ENCODE peak calls at places on chromosomes 11 and 22, in six cellular contexts. P, B, U, Z, N and H are unnamed samples.
A peak's percentile ranks its signal among the peaks of the same experiment; 100 is the strongest.

GRCh38 chr11:19952101-19952605 is 208.1 kb downstream of the DBX1 start:
- DNase-seq in P (no peak), B (no peak), U (no peak), Z (peak; percentile 60), N (no peak), H (no peak)

GRCh38 chr11:46047520-46047919 is 73.7 kb downstream of the PHF21A start:
- DNase-seq in P (no peak), B (no peak), U (no peak), Z (no peak), N (no peak), H (no peak)

GRCh38 chr11:398826-399225 is 4.8 kb downstream of the PKP3 start:
- DNase-seq in P (no peak), B (no peak), U (no peak), Z (peak; percentile 56), N (no peak), H (no peak)

GRCh38 chr11:97990162-97990920 is 1030.4 kb upstream of the CNTN5 start:
- DNase-seq in P (no peak), B (no peak), U (no peak), Z (no peak), N (no peak), H (no peak)

GRCh38 chr11:112977620-112978212 is 16.5 kb downstream of the NCAM1 start:
- DNase-seq in P (peak; percentile 36), B (peak; percentile 18), U (peak; percentile 13), Z (no peak), N (no peak), H (no peak)

GRCh38 chr11:43567396-43567975 is 113.1 kb upstream of the HSD17B12 start:
- DNase-seq in P (no peak), B (no peak), U (peak; percentile 56), Z (peak; percentile 58), N (no peak), H (no peak)

GRCh38 chr11:20762112-20762511 is 92.7 kb downstream of the NELL1 start:
- DNase-seq in P (no peak), B (no peak), U (no peak), Z (no peak), N (no peak), H (no peak)

GRCh38 chr22:31615940-31616314 is 46.1 kb downstream of the PISD start:
- DNase-seq in P (no peak), B (no peak), U (no peak), Z (no peak), N (no peak), H (no peak)

GRCh38 chr11:8699903-8700302 is 17.3 kb downstream of the RPL27A start:
- DNase-seq in P (no peak), B (no peak), U (peak; percentile 55), Z (no peak), N (no peak), H (no peak)

GRCh38 chr11:95585071-95585751 is 204.4 kb downstream of the FAM76B start:
- DNase-seq in P (no peak), B (no peak), U (peak; percentile 88), Z (no peak), N (no peak), H (no peak)

GRCh38 chr22:27318516-27318915 is 483.0 kb downstream of the MN1 start:
- DNase-seq in P (peak; percentile 59), B (no peak), U (peak; percentile 44), Z (no peak), N (no peak), H (no peak)

GRCh38 chr11:133650082-133650481 is 117.8 kb upstream of the OPCML start:
- DNase-seq in P (no peak), B (no peak), U (no peak), Z (no peak), N (no peak), H (no peak)

GRCh38 chr11:133649059-133649458 is 116.8 kb upstream of the OPCML start:
- DNase-seq in P (no peak), B (no peak), U (no peak), Z (no peak), N (no peak), H (no peak)
- H3K27ac ChIP-seq in P (no peak overlapping the region), B (no peak overlapping the region), U (no peak overlapping the region), Z (no peak overlapping the region), N (no peak overlapping the region), H (no peak overlapping the region)

DNA sequence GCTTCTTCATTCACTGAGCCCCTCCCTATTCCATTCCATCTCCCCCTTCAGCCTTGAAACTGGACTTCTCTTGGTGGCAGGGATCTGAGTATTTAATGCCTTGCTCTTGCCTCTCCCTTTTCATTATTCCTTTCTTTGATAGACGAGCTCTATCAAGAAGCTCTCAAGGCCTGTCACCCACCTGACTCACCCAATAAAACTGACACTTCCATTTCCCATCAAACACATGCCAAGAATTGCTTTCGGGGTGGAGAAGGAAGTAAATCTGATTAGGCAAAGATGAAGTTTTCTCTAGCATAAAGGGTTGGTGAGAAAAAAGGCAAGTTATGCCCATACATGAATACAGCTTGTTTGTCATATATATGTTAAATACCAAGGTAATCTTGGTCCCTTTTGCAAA is 34.9 kb upstream of the MYEOV start:
- DNase-seq in P (no peak), B (no peak), U (no peak), Z (peak; percentile 24), N (no peak), H (no peak)
- TF ChIP-seq POLR2A in P (no peak), B (no peak), U (no peak), Z (no peak), N (no peak), H (no peak)

GRCh38 chr11:67371549-67372231 is 1.7 kb downstream of the CLCF1 start:
- DNase-seq in P (peak; percentile 53), B (no peak), U (peak; percentile 52), Z (peak; percentile 74), N (no peak), H (no peak)

GRCh38 chr11:67369275-67369674 is 4.1 kb downstream of the CLCF1 start:
- DNase-seq in P (no peak), B (no peak), U (no peak), Z (no peak), N (no peak), H (no peak)

GRCh38 chr11:67369801-67370284 is 3.6 kb downstream of the CLCF1 start:
- DNase-seq in P (peak; percentile 63), B (no peak), U (peak; percentile 71), Z (no peak), N (no peak), H (no peak)

GRCh38 chr11:67371199-67371548 is 2.2 kb downstream of the CLCF1 start:
- DNase-seq in P (no peak), B (no peak), U (no peak), Z (no peak), N (no peak), H (no peak)

GRCh38 chr11:67370351-67371076 is 2.9 kb downstream of the CLCF1 start:
- DNase-seq in P (peak; percentile 21), B (no peak), U (peak; percentile 87), Z (no peak), N (no peak), H (no peak)
- H3K27ac ChIP-seq in P (peak overlapping the region; percentile 92), B (no peak overlapping the region), U (peak overlapping the region; percentile 82), Z (peak overlapping the region; percentile 95), N (no peak overlapping the region), H (peak overlapping the region; percentile 99)

DNA sequence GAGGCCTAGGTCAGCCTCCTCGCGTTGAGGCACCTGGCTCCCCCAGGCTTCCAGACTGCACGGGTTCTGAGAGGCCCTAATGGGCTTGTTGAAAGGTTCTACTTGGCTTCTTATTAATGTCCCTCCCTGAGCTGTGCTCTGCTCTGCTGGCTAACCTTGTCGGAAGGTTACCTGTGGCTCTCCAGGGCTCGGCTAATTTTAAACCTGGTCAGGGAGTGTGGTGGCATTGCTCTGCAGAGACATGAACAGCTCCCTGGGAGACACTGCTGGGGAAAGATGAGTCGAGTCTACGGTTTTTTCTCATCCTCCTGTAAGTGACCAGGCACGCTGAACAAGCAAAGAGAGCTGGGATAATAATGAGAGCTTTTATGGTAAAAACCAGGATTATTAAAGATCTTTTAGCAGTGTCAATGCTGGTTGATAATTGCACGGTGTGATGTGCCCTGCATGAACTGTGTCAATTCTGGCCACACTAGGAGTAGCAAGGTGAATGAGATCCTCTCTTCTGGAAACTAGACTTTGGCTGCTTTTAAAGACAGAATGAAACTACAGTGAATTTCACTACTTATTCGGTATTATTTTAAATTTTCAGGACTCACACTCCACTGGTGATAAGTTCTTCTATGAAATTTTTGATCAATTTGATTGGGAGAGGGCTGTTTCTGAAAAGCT is 70.7 kb downstream of the TEAD1 start:
- DNase-seq in P (no peak), B (peak; percentile 87), U (peak; percentile 28), Z (no peak), N (no peak), H (no peak)
- TF ChIP-seq POLR2A in P (no peak), B (peak; percentile 69), U (no peak), Z (no peak), N (no peak), H (no peak)

GRCh38 chr11:77287136-77287535 is 14.3 kb downstream of the GDPD4 start:
- DNase-seq in P (no peak), B (no peak), U (peak; percentile 26), Z (no peak), N (no peak), H (no peak)
- H3K27ac ChIP-seq in P (no peak overlapping the region), B (no peak overlapping the region), U (no peak overlapping the region), Z (no peak overlapping the region), N (no peak overlapping the region), H (no peak overlapping the region)